ENCODE peak calls at places on chromosomes 13 and 19, in eight cellular contexts. One of them, this sample, is unnamed.
A peak's percentile ranks its signal among the peaks of the same experiment; 100 is the strongest.

GRCh38 chr19:29842471-29843179 is 30.8 kb downstream of the CCNE1 start:
- DNase-seq in heart right ventricle: no peak
- DNase-seq in cardiac muscle cell: no peak
- DNase-seq in GM13976: no peak
- DNase-seq in fibroblast of mammary gland: no peak
- DNase-seq in Right ventricle myocardium inferior: no peak
- DNase-seq in vagina: no peak
- DNase-seq in stimulated activated naive CD8-positive, alpha-beta T cell treated with anti-CD3 and anti-CD28 coated beads, Interleukin-15, Interleukin-2, amounts not matched to agents 100 U/mL and 50 U/mL, for 24 hours: no peak
- DNase-seq in this sample: no peak

GRCh38 chr13:26299168-26299788 is 45.3 kb downstream of the CDK8 start:
- DNase-seq in fibroblast of mammary gland: peak; percentile 3
- DNase-seq in cardiac muscle cell: peak; percentile 1
- DNase-seq in GM13976: no peak
- DNase-seq in Right ventricle myocardium inferior: no peak
- DNase-seq in heart right ventricle: no peak
- DNase-seq in stimulated activated naive CD8-positive, alpha-beta T cell treated with anti-CD3 and anti-CD28 coated beads, Interleukin-15, Interleukin-2, amounts not matched to agents 100 U/mL and 50 U/mL, for 24 hours: no peak
- DNase-seq in vagina: no peak
- DNase-seq in this sample: no peak

GRCh38 chr19:53193534-53194222 is 520 bp upstream of the ZNF665 start:
- DNase-seq in GM13976: no peak
- DNase-seq in cardiac muscle cell: no peak
- DNase-seq in Right ventricle myocardium inferior: no peak
- DNase-seq in heart right ventricle: no peak
- DNase-seq in stimulated activated naive CD8-positive, alpha-beta T cell treated with anti-CD3 and anti-CD28 coated beads, Interleukin-15, Interleukin-2, amounts not matched to agents 100 U/mL and 50 U/mL, for 24 hours: no peak
- DNase-seq in fibroblast of mammary gland: no peak
- DNase-seq in vagina: no peak
- DNase-seq in this sample: no peak

GRCh38 chr13:111944171-111944583 is 122.8 kb upstream of the SOX1 start:
- DNase-seq in GM13976: no peak
- DNase-seq in vagina: peak; percentile 72
- DNase-seq in stimulated activated naive CD8-positive, alpha-beta T cell treated with anti-CD3 and anti-CD28 coated beads, Interleukin-15, Interleukin-2, amounts not matched to agents 100 U/mL and 50 U/mL, for 24 hours: no peak
- DNase-seq in heart right ventricle: no peak
- DNase-seq in cardiac muscle cell: no peak
- DNase-seq in Right ventricle myocardium inferior: no peak
- DNase-seq in fibroblast of mammary gland: no peak
- DNase-seq in this sample: no peak

GRCh38 chr19:17553256-17553655 is 2.2 kb upstream of the COLGALT1 start:
- DNase-seq in heart right ventricle: peak; percentile 93
- DNase-seq in GM13976: no peak
- DNase-seq in stimulated activated naive CD8-positive, alpha-beta T cell treated with anti-CD3 and anti-CD28 coated beads, Interleukin-15, Interleukin-2, amounts not matched to agents 100 U/mL and 50 U/mL, for 24 hours: no peak
- DNase-seq in fibroblast of mammary gland: peak; percentile 97
- DNase-seq in vagina: no peak
- DNase-seq in cardiac muscle cell: peak; percentile 98
- DNase-seq in Right ventricle myocardium inferior: no peak
- DNase-seq in this sample: no peak

GRCh38 chr19:55640043-55640576 is 692 bp upstream of the ZNF580 start:
- DNase-seq in heart right ventricle: peak; percentile 54
- DNase-seq in stimulated activated naive CD8-positive, alpha-beta T cell treated with anti-CD3 and anti-CD28 coated beads, Interleukin-15, Interleukin-2, amounts not matched to agents 100 U/mL and 50 U/mL, for 24 hours: peak; percentile 78
- DNase-seq in GM13976: peak; percentile 59
- DNase-seq in vagina: no peak
- DNase-seq in fibroblast of mammary gland: peak; percentile 73
- DNase-seq in Right ventricle myocardium inferior: no peak
- DNase-seq in cardiac muscle cell: peak; percentile 79
- DNase-seq in this sample: no peak

GRCh38 chr19:4449826-4450075 is 7.8 kb downstream of the UBXN6 start:
- DNase-seq in vagina: no peak
- DNase-seq in heart right ventricle: no peak
- DNase-seq in GM13976: no peak
- DNase-seq in cardiac muscle cell: no peak
- DNase-seq in fibroblast of mammary gland: no peak
- DNase-seq in Right ventricle myocardium inferior: no peak
- DNase-seq in stimulated activated naive CD8-positive, alpha-beta T cell treated with anti-CD3 and anti-CD28 coated beads, Interleukin-15, Interleukin-2, amounts not matched to agents 100 U/mL and 50 U/mL, for 24 hours: no peak
- DNase-seq in this sample: no peak

GRCh38 chr19:34534206-34534605 is 52.6 kb downstream of the WTIP start:
- DNase-seq in cardiac muscle cell: no peak
- DNase-seq in heart right ventricle: no peak
- DNase-seq in Right ventricle myocardium inferior: no peak
- DNase-seq in fibroblast of mammary gland: no peak
- DNase-seq in stimulated activated naive CD8-positive, alpha-beta T cell treated with anti-CD3 and anti-CD28 coated beads, Interleukin-15, Interleukin-2, amounts not matched to agents 100 U/mL and 50 U/mL, for 24 hours: no peak
- DNase-seq in GM13976: no peak
- DNase-seq in vagina: no peak
- DNase-seq in this sample: no peak

GRCh38 chr13:49652691-49653305 is 24.5 kb downstream of the ARL11 start:
- DNase-seq in Right ventricle myocardium inferior: no peak
- DNase-seq in stimulated activated naive CD8-positive, alpha-beta T cell treated with anti-CD3 and anti-CD28 coated beads, Interleukin-15, Interleukin-2, amounts not matched to agents 100 U/mL and 50 U/mL, for 24 hours: peak; percentile 14
- DNase-seq in fibroblast of mammary gland: peak; percentile 49
- DNase-seq in heart right ventricle: no peak
- DNase-seq in vagina: no peak
- DNase-seq in GM13976: peak; percentile 66
- DNase-seq in cardiac muscle cell: peak; percentile 39
- DNase-seq in this sample: no peak

GRCh38 chr19:42286349-42287016 is 15.4 kb upstream of the PRR19 start:
- DNase-seq in Right ventricle myocardium inferior: no peak
- DNase-seq in fibroblast of mammary gland: peak; percentile 49
- DNase-seq in stimulated activated naive CD8-positive, alpha-beta T cell treated with anti-CD3 and anti-CD28 coated beads, Interleukin-15, Interleukin-2, amounts not matched to agents 100 U/mL and 50 U/mL, for 24 hours: no peak
- DNase-seq in heart right ventricle: peak; percentile 54
- DNase-seq in vagina: no peak
- DNase-seq in GM13976: no peak
- DNase-seq in cardiac muscle cell: peak; percentile 61
- DNase-seq in this sample: no peak

GRCh38 chr19:49136771-49137171 is 17.4 kb downstream of the PPFIA3 start:
- DNase-seq in stimulated activated naive CD8-positive, alpha-beta T cell treated with anti-CD3 and anti-CD28 coated beads, Interleukin-15, Interleukin-2, amounts not matched to agents 100 U/mL and 50 U/mL, for 24 hours: no peak
- DNase-seq in Right ventricle myocardium inferior: peak; percentile 91
- DNase-seq in cardiac muscle cell: peak; percentile 79
- DNase-seq in heart right ventricle: peak; percentile 79
- DNase-seq in GM13976: no peak
- DNase-seq in vagina: peak; percentile 87
- DNase-seq in fibroblast of mammary gland: no peak
- DNase-seq in this sample: no peak

GRCh38 chr13:27375686-27376326 is 48.6 kb upstream of the GTF3A start:
- DNase-seq in GM13976: peak; percentile 71
- DNase-seq in vagina: no peak
- DNase-seq in stimulated activated naive CD8-positive, alpha-beta T cell treated with anti-CD3 and anti-CD28 coated beads, Interleukin-15, Interleukin-2, amounts not matched to agents 100 U/mL and 50 U/mL, for 24 hours: peak; percentile 73
- DNase-seq in cardiac muscle cell: peak; percentile 82
- DNase-seq in Right ventricle myocardium inferior: peak; percentile 63
- DNase-seq in fibroblast of mammary gland: peak; percentile 76
- DNase-seq in heart right ventricle: peak; percentile 66
- DNase-seq in this sample: no peak

GRCh38 chr13:82657471-82657870 is 1224.8 kb downstream of the SLITRK1 start:
- DNase-seq in heart right ventricle: no peak
- DNase-seq in vagina: no peak
- DNase-seq in GM13976: no peak
- DNase-seq in Right ventricle myocardium inferior: no peak
- DNase-seq in fibroblast of mammary gland: no peak
- DNase-seq in stimulated activated naive CD8-positive, alpha-beta T cell treated with anti-CD3 and anti-CD28 coated beads, Interleukin-15, Interleukin-2, amounts not matched to agents 100 U/mL and 50 U/mL, for 24 hours: no peak
- DNase-seq in cardiac muscle cell: no peak
- DNase-seq in this sample: no peak

GRCh38 chr13:34257980-34258379 is 440.0 kb downstream of the RFC3 start:
- DNase-seq in heart right ventricle: no peak
- DNase-seq in Right ventricle myocardium inferior: no peak
- DNase-seq in stimulated activated naive CD8-positive, alpha-beta T cell treated with anti-CD3 and anti-CD28 coated beads, Interleukin-15, Interleukin-2, amounts not matched to agents 100 U/mL and 50 U/mL, for 24 hours: no peak
- DNase-seq in fibroblast of mammary gland: no peak
- DNase-seq in GM13976: no peak
- DNase-seq in vagina: no peak
- DNase-seq in cardiac muscle cell: no peak
- DNase-seq in this sample: no peak

GRCh38 chr13:49791753-49792549 is 531 bp downstream of the KPNA3 start:
- DNase-seq in Right ventricle myocardium inferior: peak; percentile 73
- DNase-seq in fibroblast of mammary gland: peak; percentile 28
- DNase-seq in stimulated activated naive CD8-positive, alpha-beta T cell treated with anti-CD3 and anti-CD28 coated beads, Interleukin-15, Interleukin-2, amounts not matched to agents 100 U/mL and 50 U/mL, for 24 hours: peak; percentile 61
- DNase-seq in vagina: no peak
- DNase-seq in heart right ventricle: peak; percentile 31
- DNase-seq in GM13976: peak; percentile 64
- DNase-seq in cardiac muscle cell: peak; percentile 53
- DNase-seq in this sample: no peak

GRCh38 chr19:19280561-19280960 is 7.5 kb upstream of the TM6SF2 start:
- DNase-seq in GM13976: no peak
- DNase-seq in heart right ventricle: no peak
- DNase-seq in cardiac muscle cell: peak; percentile 19
- DNase-seq in fibroblast of mammary gland: peak; percentile 34
- DNase-seq in stimulated activated naive CD8-positive, alpha-beta T cell treated with anti-CD3 and anti-CD28 coated beads, Interleukin-15, Interleukin-2, amounts not matched to agents 100 U/mL and 50 U/mL, for 24 hours: no peak
- DNase-seq in vagina: no peak
- DNase-seq in Right ventricle myocardium inferior: no peak
- DNase-seq in this sample: no peak

GRCh38 chr13:111489301-111489700 is 168.9 kb downstream of the TEX29 start:
- DNase-seq in Right ventricle myocardium inferior: no peak
- DNase-seq in vagina: no peak
- DNase-seq in fibroblast of mammary gland: no peak
- DNase-seq in heart right ventricle: no peak
- DNase-seq in cardiac muscle cell: no peak
- DNase-seq in stimulated activated naive CD8-positive, alpha-beta T cell treated with anti-CD3 and anti-CD28 coated beads, Interleukin-15, Interleukin-2, amounts not matched to agents 100 U/mL and 50 U/mL, for 24 hours: no peak
- DNase-seq in GM13976: no peak
- DNase-seq in this sample: no peak

GRCh38 chr19:39823693-39824092 is 10.3 kb downstream of the DYRK1B start:
- DNase-seq in fibroblast of mammary gland: no peak
- DNase-seq in heart right ventricle: no peak
- DNase-seq in Right ventricle myocardium inferior: no peak
- DNase-seq in GM13976: no peak
- DNase-seq in stimulated activated naive CD8-positive, alpha-beta T cell treated with anti-CD3 and anti-CD28 coated beads, Interleukin-15, Interleukin-2, amounts not matched to agents 100 U/mL and 50 U/mL, for 24 hours: no peak
- DNase-seq in cardiac muscle cell: no peak
- DNase-seq in vagina: no peak
- DNase-seq in this sample: no peak

GRCh38 chr19:32130241-32130753 is 215.1 kb upstream of the ZNF507 start:
- DNase-seq in GM13976: no peak
- DNase-seq in stimulated activated naive CD8-positive, alpha-beta T cell treated with anti-CD3 and anti-CD28 coated beads, Interleukin-15, Interleukin-2, amounts not matched to agents 100 U/mL and 50 U/mL, for 24 hours: no peak
- DNase-seq in heart right ventricle: no peak
- DNase-seq in fibroblast of mammary gland: no peak
- DNase-seq in vagina: peak; percentile 93
- DNase-seq in Right ventricle myocardium inferior: no peak
- DNase-seq in cardiac muscle cell: no peak
- DNase-seq in this sample: no peak

GRCh38 chr13:34867590-34867989 is 74.5 kb upstream of the NBEA start:
- DNase-seq in cardiac muscle cell: peak; percentile 31
- DNase-seq in fibroblast of mammary gland: peak; percentile 6
- DNase-seq in Right ventricle myocardium inferior: no peak
- DNase-seq in stimulated activated naive CD8-positive, alpha-beta T cell treated with anti-CD3 and anti-CD28 coated beads, Interleukin-15, Interleukin-2, amounts not matched to agents 100 U/mL and 50 U/mL, for 24 hours: no peak
- DNase-seq in vagina: no peak
- DNase-seq in GM13976: no peak
- DNase-seq in heart right ventricle: no peak
- DNase-seq in this sample: no peak

GRCh38 chr19:38247126-38247525 is 9.0 kb downstream of the PPP1R14A start:
- DNase-seq in GM13976: no peak
- DNase-seq in cardiac muscle cell: peak; percentile 58
- DNase-seq in fibroblast of mammary gland: peak; percentile 28
- DNase-seq in Right ventricle myocardium inferior: no peak
- DNase-seq in stimulated activated naive CD8-positive, alpha-beta T cell treated with anti-CD3 and anti-CD28 coated beads, Interleukin-15, Interleukin-2, amounts not matched to agents 100 U/mL and 50 U/mL, for 24 hours: no peak
- DNase-seq in vagina: no peak
- DNase-seq in heart right ventricle: no peak
- DNase-seq in this sample: no peak

GRCh38 chr13:99577934-99578917 is 77.0 kb downstream of the TM9SF2 start:
- DNase-seq in GM13976: no peak
- DNase-seq in Right ventricle myocardium inferior: no peak
- DNase-seq in vagina: peak; percentile 75
- DNase-seq in fibroblast of mammary gland: peak; percentile 28
- DNase-seq in heart right ventricle: no peak
- DNase-seq in cardiac muscle cell: peak; percentile 29
- DNase-seq in stimulated activated naive CD8-positive, alpha-beta T cell treated with anti-CD3 and anti-CD28 coated beads, Interleukin-15, Interleukin-2, amounts not matched to agents 100 U/mL and 50 U/mL, for 24 hours: no peak
- DNase-seq in this sample: no peak

GRCh38 chr19:1355974-1356865 is 27.5 kb upstream of the NDUFS7 start:
- DNase-seq in stimulated activated naive CD8-positive, alpha-beta T cell treated with anti-CD3 and anti-CD28 coated beads, Interleukin-15, Interleukin-2, amounts not matched to agents 100 U/mL and 50 U/mL, for 24 hours: no peak
- DNase-seq in vagina: no peak
- DNase-seq in GM13976: no peak
- DNase-seq in fibroblast of mammary gland: peak; percentile 44
- DNase-seq in heart right ventricle: no peak
- DNase-seq in cardiac muscle cell: peak; percentile 37
- DNase-seq in Right ventricle myocardium inferior: peak; percentile 1
- DNase-seq in this sample: no peak

GRCh38 chr19:35704218-35704617 is at the start of gene ZBTB32:
- DNase-seq in Right ventricle myocardium inferior: no peak
- DNase-seq in vagina: no peak
- DNase-seq in cardiac muscle cell: peak; percentile 69
- DNase-seq in heart right ventricle: no peak
- DNase-seq in stimulated activated naive CD8-positive, alpha-beta T cell treated with anti-CD3 and anti-CD28 coated beads, Interleukin-15, Interleukin-2, amounts not matched to agents 100 U/mL and 50 U/mL, for 24 hours: peak; percentile 30
- DNase-seq in fibroblast of mammary gland: peak; percentile 69
- DNase-seq in GM13976: peak; percentile 37
- DNase-seq in this sample: no peak

GRCh38 chr13:47337781-47338507 is 441.1 kb upstream of the HTR2A start:
- DNase-seq in vagina: no peak
- DNase-seq in GM13976: no peak
- DNase-seq in fibroblast of mammary gland: peak; percentile 97
- DNase-seq in cardiac muscle cell: peak; percentile 58
- DNase-seq in Right ventricle myocardium inferior: peak; percentile 11
- DNase-seq in heart right ventricle: no peak
- DNase-seq in stimulated activated naive CD8-positive, alpha-beta T cell treated with anti-CD3 and anti-CD28 coated beads, Interleukin-15, Interleukin-2, amounts not matched to agents 100 U/mL and 50 U/mL, for 24 hours: no peak
- DNase-seq in this sample: no peak

GRCh38 chr13:112903606-112904195 is 65.3 kb upstream of the MCF2L start:
- DNase-seq in vagina: no peak
- DNase-seq in stimulated activated naive CD8-positive, alpha-beta T cell treated with anti-CD3 and anti-CD28 coated beads, Interleukin-15, Interleukin-2, amounts not matched to agents 100 U/mL and 50 U/mL, for 24 hours: no peak
- DNase-seq in fibroblast of mammary gland: no peak
- DNase-seq in heart right ventricle: no peak
- DNase-seq in cardiac muscle cell: no peak
- DNase-seq in GM13976: no peak
- DNase-seq in Right ventricle myocardium inferior: no peak
- DNase-seq in this sample: no peak

GRCh38 chr13:114228176-114228575 is 6.5 kb upstream of the CDC16 start:
- DNase-seq in GM13976: no peak
- DNase-seq in Right ventricle myocardium inferior: no peak
- DNase-seq in vagina: no peak
- DNase-seq in fibroblast of mammary gland: no peak
- DNase-seq in cardiac muscle cell: no peak
- DNase-seq in stimulated activated naive CD8-positive, alpha-beta T cell treated with anti-CD3 and anti-CD28 coated beads, Interleukin-15, Interleukin-2, amounts not matched to agents 100 U/mL and 50 U/mL, for 24 hours: no peak
- DNase-seq in heart right ventricle: no peak
- DNase-seq in this sample: no peak

GRCh38 chr13:75621147-75621546 is 15.0 kb upstream of the LMO7 start:
- DNase-seq in vagina: no peak
- DNase-seq in GM13976: no peak
- DNase-seq in Right ventricle myocardium inferior: no peak
- DNase-seq in fibroblast of mammary gland: peak; percentile 25
- DNase-seq in stimulated activated naive CD8-positive, alpha-beta T cell treated with anti-CD3 and anti-CD28 coated beads, Interleukin-15, Interleukin-2, amounts not matched to agents 100 U/mL and 50 U/mL, for 24 hours: no peak
- DNase-seq in cardiac muscle cell: peak; percentile 37
- DNase-seq in heart right ventricle: no peak
- DNase-seq in this sample: no peak

GRCh38 chr13:44273991-44274810 is 99.4 kb upstream of the SERP2 start:
- DNase-seq in cardiac muscle cell: peak; percentile 52
- DNase-seq in Right ventricle myocardium inferior: no peak
- DNase-seq in fibroblast of mammary gland: peak; percentile 89
- DNase-seq in heart right ventricle: no peak
- DNase-seq in GM13976: peak; percentile 59
- DNase-seq in vagina: no peak
- DNase-seq in stimulated activated naive CD8-positive, alpha-beta T cell treated with anti-CD3 and anti-CD28 coated beads, Interleukin-15, Interleukin-2, amounts not matched to agents 100 U/mL and 50 U/mL, for 24 hours: peak; percentile 19
- DNase-seq in this sample: no peak

GRCh38 chr19:10290876-10291553 is 1.3 kb downstream of the ICAM5 start:
- DNase-seq in stimulated activated naive CD8-positive, alpha-beta T cell treated with anti-CD3 and anti-CD28 coated beads, Interleukin-15, Interleukin-2, amounts not matched to agents 100 U/mL and 50 U/mL, for 24 hours: peak; percentile 72
- DNase-seq in GM13976: peak; percentile 74
- DNase-seq in heart right ventricle: no peak
- DNase-seq in vagina: no peak
- DNase-seq in cardiac muscle cell: peak; percentile 54
- DNase-seq in Right ventricle myocardium inferior: peak; percentile 91
- DNase-seq in fibroblast of mammary gland: no peak
- DNase-seq in this sample: no peak

This sample was measured in breast epithelium.